ENCODE peak calls at places on chromosomes 4 and X, in five cellular contexts. One of them, this sample, is unnamed.

GRCh38 chr4:833731-834367 is 7.9 kb upstream of the CPLX1 start:
- DNase-seq in stromal cell of bone marrow: no peak
- DNase-seq in effector CD4-positive, alpha-beta T cell: no peak
- DNase-seq in body of pancreas: no peak
- DNase-seq in activated gamma-delta T cell: no peak
- DNase-seq in this sample: no peak

GRCh38 chrX:44872319-44872816 is 620 bp upstream of the KDM6A start:
- DNase-seq in activated gamma-delta T cell: no peak
- DNase-seq in effector CD4-positive, alpha-beta T cell: peak; percentile 40
- DNase-seq in stromal cell of bone marrow: no peak
- DNase-seq in body of pancreas: peak; percentile 45
- DNase-seq in this sample: no peak

GRCh38 chr4:109690690-109691410 is 12.4 kb downstream of the CASP6 start:
- DNase-seq in activated gamma-delta T cell: no peak
- DNase-seq in effector CD4-positive, alpha-beta T cell: no peak
- DNase-seq in stromal cell of bone marrow: no peak
- DNase-seq in body of pancreas: no peak
- DNase-seq in this sample: no peak

GRCh38 chr4:113358784-113359183 is 309.3 kb downstream of the ANK2 start:
- DNase-seq in body of pancreas: no peak
- DNase-seq in activated gamma-delta T cell: no peak
- DNase-seq in stromal cell of bone marrow: no peak
- DNase-seq in effector CD4-positive, alpha-beta T cell: no peak
- DNase-seq in this sample: no peak

GRCh38 chr4:151806511-151806927 is 45.7 kb upstream of the GATB start:
- DNase-seq in effector CD4-positive, alpha-beta T cell: no peak
- DNase-seq in activated gamma-delta T cell: no peak
- DNase-seq in stromal cell of bone marrow: peak; percentile 18
- DNase-seq in body of pancreas: no peak
- DNase-seq in this sample: peak; percentile 20

GRCh38 chr4:110533590-110533910 is 57.6 kb downstream of the ENPEP start:
- DNase-seq in stromal cell of bone marrow: no peak
- DNase-seq in body of pancreas: no peak
- DNase-seq in activated gamma-delta T cell: no peak
- DNase-seq in effector CD4-positive, alpha-beta T cell: no peak
- DNase-seq in this sample: no peak

GRCh38 chr4:165879581-165879980 is 6.5 kb downstream of the TLL1 start:
- DNase-seq in stromal cell of bone marrow: no peak
- DNase-seq in activated gamma-delta T cell: no peak
- DNase-seq in body of pancreas: no peak
- DNase-seq in effector CD4-positive, alpha-beta T cell: no peak
- DNase-seq in this sample: no peak

GRCh38 chr4:148064451-148064850 is 332.6 kb downstream of the ARHGAP10 start:
- DNase-seq in body of pancreas: no peak
- DNase-seq in stromal cell of bone marrow: no peak
- DNase-seq in effector CD4-positive, alpha-beta T cell: no peak
- DNase-seq in activated gamma-delta T cell: no peak
- DNase-seq in this sample: no peak

GRCh38 chr4:170025523-170026252 is 507 bp downstream of the MFAP3L start:
- DNase-seq in stromal cell of bone marrow: no peak
- DNase-seq in effector CD4-positive, alpha-beta T cell: no peak
- DNase-seq in body of pancreas: peak; percentile 38
- DNase-seq in activated gamma-delta T cell: no peak
- DNase-seq in this sample: no peak

GRCh38 chr4:6201580-6202091 is 1.3 kb upstream of the JAKMIP1 start:
- DNase-seq in stromal cell of bone marrow: no peak
- DNase-seq in effector CD4-positive, alpha-beta T cell: no peak
- DNase-seq in activated gamma-delta T cell: peak; percentile 15
- DNase-seq in body of pancreas: no peak
- DNase-seq in this sample: no peak

GRCh38 chrX:65451663-65452062 is 82.9 kb downstream of the LAS1L start:
- DNase-seq in stromal cell of bone marrow: peak; percentile 1
- DNase-seq in activated gamma-delta T cell: no peak
- DNase-seq in body of pancreas: no peak
- DNase-seq in effector CD4-positive, alpha-beta T cell: no peak
- DNase-seq in this sample: no peak

GRCh38 chr4:8819019-8819418 is 52.6 kb downstream of the HMX1 start:
- DNase-seq in stromal cell of bone marrow: no peak
- DNase-seq in effector CD4-positive, alpha-beta T cell: no peak
- DNase-seq in body of pancreas: no peak
- DNase-seq in activated gamma-delta T cell: no peak
- DNase-seq in this sample: no peak

GRCh38 chr4:78650106-78651021 is 98.8 kb downstream of the ANXA3 start:
- DNase-seq in effector CD4-positive, alpha-beta T cell: no peak
- DNase-seq in body of pancreas: no peak
- DNase-seq in stromal cell of bone marrow: peak; percentile 71
- DNase-seq in activated gamma-delta T cell: no peak
- DNase-seq in this sample: no peak

GRCh38 chrX:100748133-100748532 is 16.2 kb upstream of the SYTL4 start:
- DNase-seq in effector CD4-positive, alpha-beta T cell: no peak
- DNase-seq in body of pancreas: no peak
- DNase-seq in activated gamma-delta T cell: no peak
- DNase-seq in stromal cell of bone marrow: no peak
- DNase-seq in this sample: no peak